ENCODE peak calls at places on chromosomes 11 and 22, in five cellular contexts. Z is uterus, P is A549, M is K562, C is tibial nerve. D is an unnamed sample.

GRCh38 chr11:14318581-14318981 is 40.4 kb downstream of the RRAS2 start:
- DNase-seq in Z (no peak), P (no peak), M (no peak), C (no peak), D (no peak)

GRCh38 chr11:124582565-124582964 is 12.8 kb downstream of the OR8A1 start:
- DNase-seq in Z (no peak), P (no peak), M (no peak), C (no peak), D (no peak)

GRCh38 chr11:101870510-101870909 is 44.3 kb upstream of the CEP126 start:
- DNase-seq in Z (no peak), P (peak), M (no peak), C (no peak), D (no peak)

GRCh38 chr11:31927982-31928381 is 116.9 kb upstream of the PAX6 start:
- DNase-seq in Z (no peak), P (no peak), M (no peak), C (no peak), D (no peak)

GRCh38 chr11:15859411-15859810 is 496.9 kb downstream of the SOX6 start:
- DNase-seq in Z (no peak), P (no peak), M (no peak), C (no peak), D (no peak)

GRCh38 chr11:130513132-130513531 is 64.7 kb downstream of the ADAMTS15 start:
- DNase-seq in Z (peak), P (no peak), M (no peak), C (no peak), D (no peak)

GRCh38 chr11:43942651-43943356 is 367 bp downstream of the C11orf96 start:
- DNase-seq in Z (peak), P (peak), M (peak), C (no peak), D (peak)

GRCh38 chr11:59759900-59760299 is 4.7 kb downstream of the STX3 start:
- DNase-seq in Z (no peak), P (no peak), M (no peak), C (no peak), D (no peak)

GRCh38 chr11:62716206-62716605 is 8.7 kb downstream of the GNG3 start:
- DNase-seq in Z (no peak), P (no peak), M (no peak), C (no peak), D (no peak)

GRCh38 chr22:46352691-46353386 is 17.3 kb downstream of the TRMU start:
- DNase-seq in Z (no peak), P (peak), M (no peak), C (no peak), D (no peak)

GRCh38 chr11:32489464-32489863 is 54.1 kb upstream of the WT1 start:
- DNase-seq in Z (no peak), P (no peak), M (no peak), C (no peak), D (no peak)

GRCh38 chr22:21936151-21936778 is 16.4 kb downstream of the PPM1F start:
- DNase-seq in Z (no peak), P (no peak), M (no peak), C (peak), D (no peak)

GRCh38 chr11:109697140-109697843 is 275.3 kb downstream of the C11orf87 start:
- DNase-seq in Z (no peak), P (peak), M (peak), C (no peak), D (peak)

GRCh38 chr11:17933710-17934109 is 79.1 kb downstream of the SERGEF start:
- DNase-seq in Z (no peak), P (no peak), M (no peak), C (no peak), D (no peak)

GRCh38 chr11:31106326-31106725 is 263.2 kb downstream of the DCDC1 start:
- DNase-seq in Z (no peak), P (no peak), M (no peak), C (no peak), D (no peak)

GRCh38 chr11:123103326-123103980 is 41.5 kb upstream of the HSPA8 start:
- DNase-seq in Z (peak), P (peak), M (peak), C (peak), D (peak)

GRCh38 chr11:128419012-128419767 is 168.2 kb downstream of the ETS1 start:
- DNase-seq in Z (no peak), P (no peak), M (no peak), C (no peak), D (no peak)

GRCh38 chr11:8728566-8728965 is 46.0 kb downstream of the RPL27A start:
- DNase-seq in Z (peak), P (no peak), M (peak), C (no peak), D (no peak)

GRCh38 chr11:130042093-130042591 is 27.6 kb upstream of the APLP2 start:
- DNase-seq in Z (no peak), P (peak), M (peak), C (no peak), D (no peak)

GRCh38 chr22:43419371-43420080 is 7.7 kb downstream of the MPPED1 start:
- DNase-seq in Z (no peak), P (no peak), M (no peak), C (no peak), D (no peak)

GRCh38 chr11:74749127-74749964 is 697 bp downstream of the RNF169 start:
- DNase-seq in Z (no peak), P (peak), M (peak), C (no peak), D (peak)

GRCh38 chr11:45212566-45213315 is 66.3 kb downstream of the PRDM11 start:
- DNase-seq in Z (peak), P (peak), M (peak), C (no peak), D (peak)

GRCh38 chr11:63535734-63536133 is 874 bp upstream of the PLAAT4 start:
- DNase-seq in Z (no peak), P (no peak), M (peak), C (no peak), D (no peak)

GRCh38 chr11:111046291-111046690 is 199.2 kb upstream of the POU2AF2 start:
- DNase-seq in Z (no peak), P (no peak), M (no peak), C (no peak), D (no peak)

GRCh38 chr22:43136255-43136654 is 6.9 kb downstream of the MCAT start:
- DNase-seq in Z (no peak), P (peak), M (peak), C (no peak), D (peak)

GRCh38 chr11:110087820-110088534 is 5.2 kb upstream of the ZC3H12C start:
- DNase-seq in Z (no peak), P (no peak), M (no peak), C (no peak), D (no peak)

GRCh38 chr11:67675058-67675747 is 780 bp upstream of the ALDH3B2 start:
- DNase-seq in Z (no peak), P (no peak), M (no peak), C (no peak), D (no peak)

GRCh38 chr11:33699515-33700424 is 856 bp downstream of the C11orf91 start:
- DNase-seq in Z (peak), P (no peak), M (peak), C (no peak), D (no peak)

GRCh38 chr22:34976474-34976873 is 89.5 kb upstream of the ISX start:
- DNase-seq in Z (no peak), P (no peak), M (peak), C (no peak), D (no peak)

GRCh38 chr22:20061481-20061861 is 18.6 kb upstream of the DGCR8 start:
- DNase-seq in Z (no peak), P (no peak), M (no peak), C (no peak), D (no peak)

DNA sequence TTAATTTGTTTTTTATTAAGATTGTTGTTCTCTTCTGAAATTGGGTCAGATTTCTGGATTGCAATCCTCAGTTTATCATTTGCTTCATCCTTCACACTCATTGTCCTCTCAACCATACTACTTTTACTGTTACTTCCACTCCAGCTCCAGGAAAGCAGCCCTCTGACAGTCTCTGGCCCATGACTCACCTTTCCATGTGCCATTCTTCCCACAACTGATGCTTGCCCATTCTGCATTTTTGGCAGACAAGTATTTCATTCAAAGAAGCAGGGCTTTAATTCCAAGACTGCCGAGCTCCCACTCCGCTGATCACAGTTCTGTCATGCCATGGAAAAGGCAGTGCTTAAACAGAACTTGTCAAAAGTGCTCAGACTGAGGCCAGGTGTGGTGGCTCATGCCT is 139.2 kb downstream of the WNT11 start:
- DNase-seq in Z (no peak), P (no peak), M (no peak), C (no peak), D (no peak)
- TF ChIP-seq POLR2A in Z (no peak), P (no peak), M (no peak), C (no peak), D (no peak)

DNA sequence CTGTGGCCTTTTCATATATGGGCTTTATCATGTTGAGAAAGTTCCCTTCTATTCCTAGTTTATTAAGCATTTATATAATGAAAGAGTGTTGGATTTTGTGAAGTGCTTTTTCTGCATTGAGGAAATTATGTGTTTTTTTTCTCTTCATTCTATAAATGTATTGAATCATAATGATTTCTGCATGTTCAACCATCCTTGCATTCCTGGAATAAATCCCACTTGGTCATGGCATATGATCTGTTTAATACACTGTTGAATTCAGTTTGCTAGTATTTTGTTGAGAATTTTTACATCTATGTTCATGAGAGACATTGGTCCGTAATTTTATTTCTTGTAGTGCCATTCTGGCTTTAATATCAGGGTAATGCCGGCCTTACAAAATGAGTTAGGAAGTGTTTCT is 25.8 kb downstream of the PIM3 start:
- DNase-seq in Z (no peak), P (no peak), M (no peak), C (no peak), D (no peak)
- TF ChIP-seq POLR2A in Z (no peak), P (no peak), M (no peak), C (no peak), D (no peak)

GRCh38 chr11:12087075-12087775 is 23.2 kb upstream of the MICAL2 start:
- DNase-seq in Z (no peak), P (no peak), M (no peak), C (no peak), D (peak)
- TF ChIP-seq POLR2A in Z (no peak), P (no peak), M (no peak), C (no peak), D (no peak)

GRCh38 chr11:119447664-119448242 is 24.8 kb upstream of the THY1 start:
- DNase-seq in Z (no peak), P (no peak), M (no peak), C (no peak), D (no peak)
- TF ChIP-seq POLR2A in Z (no peak), P (no peak), M (no peak), C (no peak), D (no peak)

DNA sequence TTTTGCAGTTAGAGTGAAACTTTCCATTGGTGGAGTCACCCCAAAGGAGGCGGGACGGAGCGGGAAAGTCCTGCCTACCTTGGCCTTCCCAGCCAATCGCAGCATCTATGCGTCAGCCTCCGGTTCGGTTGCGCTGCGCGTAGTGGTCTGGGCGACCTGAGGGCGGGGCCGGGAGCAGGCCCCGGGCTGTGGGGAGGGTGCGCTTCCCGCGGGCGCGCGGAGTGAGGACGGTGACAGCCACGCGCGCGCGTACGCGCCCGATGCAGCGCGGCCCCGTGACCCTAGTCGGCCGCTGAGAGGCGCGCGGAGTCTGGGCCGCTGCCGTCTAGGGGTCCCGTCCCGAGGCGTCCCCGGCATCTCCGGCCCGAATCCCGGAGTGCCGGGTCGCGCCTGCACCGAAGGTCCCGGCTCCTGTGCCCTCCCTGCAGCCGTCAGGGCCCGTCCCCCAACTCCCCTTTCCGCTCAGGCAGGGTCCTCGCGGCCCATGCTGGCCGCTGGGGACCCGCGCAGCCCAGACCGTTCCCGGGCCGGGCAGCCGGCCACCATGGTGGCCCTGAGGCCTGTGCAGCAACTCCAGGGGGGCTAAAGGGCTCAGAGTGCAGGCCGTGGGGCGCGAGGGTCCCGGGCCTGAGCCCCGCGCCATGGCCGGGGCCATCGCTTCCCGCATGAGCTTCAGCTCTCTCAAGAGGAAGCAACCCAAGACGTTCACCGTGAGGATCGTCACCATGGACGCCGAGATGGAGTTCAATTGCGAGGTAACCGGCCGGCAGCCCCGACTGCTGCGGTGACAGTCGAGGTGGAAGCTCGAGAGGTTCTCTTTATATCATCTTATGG is at the start of gene NF2:
- DNase-seq in Z (peak), P (peak), M (peak), C (peak), D (peak)
- TF ChIP-seq POLR2A in Z (peak), P (peak), M (peak), C (peak), D (peak)

GRCh38 chr11:1772270-1773130 is 8.8 kb upstream of the CTSD start:
- DNase-seq in Z (peak), P (peak), M (peak), C (peak), D (peak)
- TF ChIP-seq POLR2A in Z (no peak), P (no peak), M (peak), C (no peak), D (no peak)

GRCh38 chr11:118705111-118705741 is 25.8 kb upstream of the TREH start:
- DNase-seq in Z (no peak), P (no peak), M (no peak), C (no peak), D (no peak)
- TF ChIP-seq POLR2A in Z (no peak), P (no peak), M (no peak), C (no peak), D (no peak)